ENCODE peak calls at places on chromosomes 2 and 18, in four cellular contexts. One of them, this sample, is unnamed.
A peak's percentile ranks its signal among the peaks of the same experiment; 100 is the strongest.

GRCh38 chr2:183269956-183270355 is 145.7 kb downstream of the NUP35 start:
- DNase-seq in Panc1: no peak
- DNase-seq in mucosa of gallbladder: no peak
- DNase-seq in nephron progenitor cell: no peak
- DNase-seq in this sample: no peak

GRCh38 chr2:158395166-158395565 is 61.4 kb downstream of the CCDC148 start:
- DNase-seq in Panc1: no peak
- DNase-seq in mucosa of gallbladder: peak; percentile 14
- DNase-seq in nephron progenitor cell: no peak
- DNase-seq in this sample: no peak

GRCh38 chr2:191846787-191847620 is at the start of gene CAVIN2:
- DNase-seq in Panc1: no peak
- DNase-seq in mucosa of gallbladder: peak; percentile 74
- DNase-seq in nephron progenitor cell: no peak
- DNase-seq in this sample: no peak

GRCh38 chr2:15932394-15933183 is 7.8 kb upstream of the MYCN start:
- DNase-seq in Panc1: no peak
- DNase-seq in mucosa of gallbladder: no peak
- DNase-seq in nephron progenitor cell: no peak
- DNase-seq in this sample: no peak

GRCh38 chr2:149330127-149331022 is at the start of gene LYPD6:
- DNase-seq in Panc1: no peak
- DNase-seq in mucosa of gallbladder: peak; percentile 77
- DNase-seq in nephron progenitor cell: peak; percentile 84
- DNase-seq in this sample: no peak

GRCh38 chr2:10297191-10297700 is 5.5 kb upstream of the HPCAL1 start:
- DNase-seq in Panc1: no peak
- DNase-seq in mucosa of gallbladder: no peak
- DNase-seq in nephron progenitor cell: no peak
- DNase-seq in this sample: no peak

GRCh38 chr18:8081872-8082553 is 514.9 kb downstream of the PTPRM start:
- DNase-seq in Panc1: no peak
- DNase-seq in mucosa of gallbladder: no peak
- DNase-seq in nephron progenitor cell: no peak
- DNase-seq in this sample: no peak

GRCh38 chr2:62404948-62405347 is 101.0 kb downstream of the TMEM17 start:
- DNase-seq in Panc1: no peak
- DNase-seq in mucosa of gallbladder: no peak
- DNase-seq in nephron progenitor cell: no peak
- DNase-seq in this sample: peak; percentile 79

GRCh38 chr2:99088017-99088416 is 53.5 kb upstream of the C2orf15 start:
- DNase-seq in Panc1: no peak
- DNase-seq in mucosa of gallbladder: no peak
- DNase-seq in nephron progenitor cell: no peak
- DNase-seq in this sample: no peak

GRCh38 chr18:12278765-12279682 is 24.9 kb downstream of the CIDEA start:
- DNase-seq in Panc1: no peak
- DNase-seq in mucosa of gallbladder: peak; percentile 76
- DNase-seq in nephron progenitor cell: peak; percentile 65
- DNase-seq in this sample: peak; percentile 94

GRCh38 chr2:154698238-154698788 is at the start of gene KCNJ3:
- DNase-seq in Panc1: no peak
- DNase-seq in mucosa of gallbladder: no peak
- DNase-seq in nephron progenitor cell: no peak
- DNase-seq in this sample: no peak

GRCh38 chr2:3128786-3129185 is 248.8 kb downstream of the EIPR1 start:
- DNase-seq in Panc1: no peak
- DNase-seq in mucosa of gallbladder: no peak
- DNase-seq in nephron progenitor cell: no peak
- DNase-seq in this sample: no peak

This sample was measured in esophagus muscularis mucosa.